ENCODE peak calls at places on chromosomes 12 and 14, in five cellular contexts. Y is NCI-H82; V is stimulated activated CD4-positive, alpha-beta T cell treated with anti-CD3 and anti-CD28 coated beads, Interleukin-4, amount 100 ng/mL, for 48 hours; K is HCT116; G is upper lobe of right lung. C is an unnamed sample.
A peak's percentile ranks its signal among the peaks of the same experiment; 100 is the strongest.

GRCh38 chr12:123269395-123269892 is 2.2 kb downstream of the CDK2AP1 start:
- DNase-seq in Y (peak; percentile 38), V (no peak), K (no peak), G (peak; percentile 79), C (no peak)

GRCh38 chr12:32217354-32218310 is 111.0 kb downstream of the BICD1 start:
- DNase-seq in Y (no peak), V (no peak), K (no peak), G (peak; percentile 68), C (peak; percentile 66)

GRCh38 chr14:103520657-103521437 is 1.8 kb downstream of the CKB start:
- DNase-seq in Y (peak; percentile 80), V (peak; percentile 34), K (peak; percentile 53), G (peak; percentile 94), C (no peak)

GRCh38 chr12:105164068-105164467 is 56.5 kb downstream of the WASHC4 start:
- DNase-seq in Y (no peak), V (no peak), K (no peak), G (no peak), C (no peak)

GRCh38 chr14:37864861-37865718 is 269.7 kb downstream of the TTC6 start:
- DNase-seq in Y (peak; percentile 34), V (no peak), K (no peak), G (no peak), C (no peak)

GRCh38 chr14:62661818-62662217 is 383.4 kb downstream of the KCNH5 start:
- DNase-seq in Y (no peak), V (no peak), K (no peak), G (no peak), C (no peak)

GRCh38 chr12:84463756-84464495 is 448.7 kb downstream of the SLC6A15 start:
- DNase-seq in Y (no peak), V (no peak), K (no peak), G (no peak), C (no peak)

GRCh38 chr12:70724444-70724843 is 87.2 kb upstream of the PTPRB start:
- DNase-seq in Y (peak; percentile 19), V (no peak), K (peak; percentile 35), G (no peak), C (no peak)

GRCh38 chr14:95464103-95464502 is 52.3 kb downstream of the SYNE3 start:
- DNase-seq in Y (no peak), V (no peak), K (no peak), G (no peak), C (no peak)

GRCh38 chr14:96126339-96126770 is 78.3 kb upstream of the BDKRB2 start:
- DNase-seq in Y (no peak), V (no peak), K (no peak), G (no peak), C (no peak)

GRCh38 chr12:101737476-101737875 is 1.8 kb downstream of the SYCP3 start:
- DNase-seq in Y (no peak), V (no peak), K (no peak), G (no peak), C (no peak)

GRCh38 chr12:105954891-105955607 is 183.7 kb downstream of the NUAK1 start:
- DNase-seq in Y (no peak), V (no peak), K (no peak), G (no peak), C (no peak)